ENCODE peak calls at places on chromosomes 2 and 18, in ten cellular contexts. R is B cell, T is astrocyte of the spinal cord, N is cardiac muscle cell, I is HFFc6, G is Calu3, J is GM12864, P is mesothelial cell of epicardium, B is neural crest cell, D is GM12865. U is an unnamed sample.

GRCh38 chr2:224569654-224570053 is 15.5 kb downstream of the CUL3 start:
- DNase-seq in D (no peak), T (no peak), I (no peak), J (no peak), B (no peak), R (no peak), G (no peak), N (no peak), P (no peak), U (no peak)

GRCh38 chr18:47987456-47987735 is 56.9 kb upstream of the SMAD2 start:
- DNase-seq in R (no peak), P (no peak), G (no peak), T (no peak), J (no peak), I (no peak), B (no peak), D (no peak), N (no peak), U (no peak)

GRCh38 chr2:136327162-136327852 is 209.4 kb upstream of the CXCR4 start:
- DNase-seq in D (peak), T (peak), I (no peak), N (no peak), J (peak), R (peak), G (no peak), P (no peak), B (no peak), U (peak)

GRCh38 chr2:28594369-28595108 is 98.7 kb downstream of the PLB1 start:
- DNase-seq in T (peak), P (peak), D (peak), B (peak), J (peak), N (peak), R (peak), G (peak), I (peak), U (peak)

GRCh38 chr2:130369589-130370341 is 13.9 kb downstream of the PTPN18 start:
- DNase-seq in T (no peak), B (no peak), I (no peak), J (no peak), N (peak), D (no peak), G (no peak), P (no peak), R (no peak), U (no peak)

GRCh38 chr2:215751200-215751910 is 262.0 kb downstream of the MREG start:
- DNase-seq in P (no peak), D (no peak), B (no peak), G (no peak), R (no peak), N (no peak), I (peak), T (peak), J (no peak), U (no peak)

GRCh38 chr2:240832205-240832727 is 12.2 kb upstream of the KIF1A start:
- DNase-seq in J (peak), B (peak), P (peak), G (peak), N (peak), I (peak), R (peak), T (peak), D (peak), U (peak)

GRCh38 chr2:236662231-236663160 is 92.9 kb downstream of the ACKR3 start:
- DNase-seq in T (peak), N (no peak), D (no peak), G (no peak), B (no peak), I (no peak), P (no peak), R (no peak), J (no peak), U (no peak)

GRCh38 chr18:31209041-31209440 is 46.4 kb upstream of the DSC1 start:
- DNase-seq in G (no peak), D (no peak), N (no peak), R (no peak), T (no peak), B (no peak), J (no peak), P (no peak), I (no peak), U (no peak)

GRCh38 chr18:50797147-50797546 is 22.7 kb downstream of the MRO start:
- DNase-seq in D (no peak), T (no peak), P (no peak), I (no peak), B (no peak), G (peak), R (no peak), N (no peak), J (no peak), U (no peak)

GRCh38 chr2:119419065-119419464 is 12.6 kb upstream of the TMEM37 start:
- DNase-seq in T (no peak), P (no peak), J (no peak), D (no peak), I (peak), B (no peak), R (no peak), G (no peak), N (no peak), U (no peak)

GRCh38 chr2:166278856-166279255 is 96.9 kb downstream of the SCN9A start:
- DNase-seq in P (no peak), R (no peak), I (no peak), B (no peak), D (no peak), T (no peak), G (no peak), J (no peak), N (no peak), U (no peak)

DNA sequence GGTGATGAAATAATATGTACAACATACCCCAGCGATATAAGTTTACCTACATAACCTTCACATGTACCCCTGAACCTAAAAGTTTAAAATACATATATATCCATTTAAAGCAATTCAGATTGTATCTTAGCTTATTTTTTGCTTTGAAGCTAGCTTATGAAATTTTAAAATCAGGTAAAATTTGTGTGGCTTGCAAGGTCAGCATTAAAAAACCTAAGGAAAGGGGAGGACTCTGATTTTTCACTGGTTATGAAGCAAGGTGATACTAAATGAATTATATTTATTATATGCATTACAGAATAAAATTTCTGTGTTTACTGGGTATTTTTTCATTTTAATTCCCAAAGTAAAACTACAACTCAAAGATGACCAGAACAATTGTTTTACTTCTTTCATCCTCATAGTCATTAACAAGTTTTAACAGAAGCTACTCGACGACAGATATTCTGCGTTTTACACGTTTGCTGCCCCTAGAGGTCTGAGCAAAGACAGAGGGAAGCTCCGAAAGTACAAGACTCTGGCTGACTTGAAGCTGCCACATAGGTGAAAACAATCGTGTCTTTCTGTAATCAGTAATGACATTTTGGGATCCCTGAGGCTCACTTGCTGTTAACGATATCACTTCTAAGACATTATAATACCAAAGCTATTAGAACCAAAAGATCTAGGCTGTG is 17.1 kb downstream of the PKP4 start:
- DNase-seq in J (no peak), D (no peak), I (no peak), T (no peak), N (no peak), B (no peak), G (no peak), P (no peak), R (no peak), U (no peak)
- TF ChIP-seq CTCF in J (no peak), D (no peak), I (no peak), T (no peak), N (no peak), B (peak), G (no peak), P (no peak), R (no peak), U (no peak)

DNA sequence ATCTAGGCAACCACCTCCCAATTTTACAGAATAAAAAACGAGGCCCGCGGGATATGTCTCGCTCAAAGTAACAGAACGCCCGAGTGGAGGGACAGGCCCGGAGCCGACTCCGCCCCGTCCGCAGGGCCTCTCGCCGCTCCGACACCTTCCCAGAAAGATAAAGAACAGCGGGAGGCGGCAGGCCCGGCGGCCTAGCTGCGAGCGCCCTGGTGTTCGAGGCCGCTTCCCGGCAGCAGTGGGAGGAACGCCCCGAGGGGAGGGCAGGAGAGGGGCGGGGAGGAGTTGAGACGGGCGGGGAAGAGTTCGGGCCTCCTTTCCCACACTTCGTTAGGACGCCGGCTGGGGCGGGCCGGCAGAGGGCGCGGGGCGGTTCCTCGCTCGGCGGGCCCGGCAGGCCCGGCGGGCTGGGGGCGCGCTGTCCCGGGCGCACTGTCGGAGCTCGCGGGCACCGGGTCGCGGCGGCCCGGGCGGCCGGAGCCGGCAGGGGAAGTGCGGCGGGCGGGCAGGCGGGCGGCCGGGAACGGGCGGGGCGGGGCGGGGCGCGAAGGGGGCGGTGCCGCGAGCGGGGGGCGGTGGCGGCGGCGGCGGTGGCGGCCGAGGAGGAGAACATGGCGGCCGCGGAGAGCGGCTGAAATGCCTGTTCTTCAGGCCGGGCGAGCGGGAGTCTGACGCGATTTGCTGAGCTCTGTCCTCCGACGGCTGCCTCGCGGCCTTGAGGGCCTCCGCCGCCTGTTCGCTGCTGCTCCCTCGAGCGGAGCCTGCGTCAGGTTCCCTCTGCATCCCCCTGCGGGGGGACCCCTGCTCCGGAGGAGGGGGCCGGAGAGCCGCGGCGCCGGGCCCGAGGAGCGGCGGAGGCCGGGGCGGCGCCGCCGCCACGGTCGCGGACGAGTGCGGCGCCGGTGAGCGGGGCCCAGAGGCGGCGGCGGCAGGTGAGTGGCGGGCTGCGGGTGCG is at the start of gene NCOA1:
- DNase-seq in T (peak), R (peak), I (peak), N (peak), J (peak), D (peak), P (peak), G (peak), B (peak), U (peak)
- TF ChIP-seq CTCF in T (no peak), R (no peak), I (no peak), N (no peak), J (no peak), D (peak), P (no peak), G (no peak), B (peak), U (peak)

GRCh38 chr2:171957061-171957460 is 34.8 kb downstream of the HAT1 start:
- DNase-seq in B (no peak), P (no peak), J (no peak), N (peak), I (peak), D (no peak), R (no peak), T (no peak), G (no peak), U (no peak)
- TF ChIP-seq CTCF in B (peak), P (no peak), J (no peak), N (peak), I (peak), D (no peak), R (no peak), T (no peak), G (no peak), U (peak)

GRCh38 chr2:219573166-219573565 is 1.1 kb downstream of the INHA start:
- DNase-seq in R (no peak), D (no peak), T (no peak), G (no peak), I (no peak), B (no peak), J (no peak), P (no peak), N (no peak), U (no peak)

GRCh38 chr2:219570194-219570923 is 980 bp downstream of the OBSL1 start:
- DNase-seq in R (no peak), G (peak), D (no peak), I (no peak), J (no peak), P (peak), T (peak), B (no peak), N (peak), U (no peak)

GRCh38 chr2:219570924-219571310 is 422 bp downstream of the OBSL1 start:
- DNase-seq in P (no peak), D (no peak), B (no peak), N (peak), T (peak), J (no peak), I (no peak), R (no peak), G (peak), U (no peak)

GRCh38 chr2:219572237-219573001 is at the start of gene INHA:
- DNase-seq in I (no peak), P (no peak), D (no peak), T (no peak), B (no peak), J (no peak), R (no peak), G (no peak), N (no peak), U (no peak)

DNA sequence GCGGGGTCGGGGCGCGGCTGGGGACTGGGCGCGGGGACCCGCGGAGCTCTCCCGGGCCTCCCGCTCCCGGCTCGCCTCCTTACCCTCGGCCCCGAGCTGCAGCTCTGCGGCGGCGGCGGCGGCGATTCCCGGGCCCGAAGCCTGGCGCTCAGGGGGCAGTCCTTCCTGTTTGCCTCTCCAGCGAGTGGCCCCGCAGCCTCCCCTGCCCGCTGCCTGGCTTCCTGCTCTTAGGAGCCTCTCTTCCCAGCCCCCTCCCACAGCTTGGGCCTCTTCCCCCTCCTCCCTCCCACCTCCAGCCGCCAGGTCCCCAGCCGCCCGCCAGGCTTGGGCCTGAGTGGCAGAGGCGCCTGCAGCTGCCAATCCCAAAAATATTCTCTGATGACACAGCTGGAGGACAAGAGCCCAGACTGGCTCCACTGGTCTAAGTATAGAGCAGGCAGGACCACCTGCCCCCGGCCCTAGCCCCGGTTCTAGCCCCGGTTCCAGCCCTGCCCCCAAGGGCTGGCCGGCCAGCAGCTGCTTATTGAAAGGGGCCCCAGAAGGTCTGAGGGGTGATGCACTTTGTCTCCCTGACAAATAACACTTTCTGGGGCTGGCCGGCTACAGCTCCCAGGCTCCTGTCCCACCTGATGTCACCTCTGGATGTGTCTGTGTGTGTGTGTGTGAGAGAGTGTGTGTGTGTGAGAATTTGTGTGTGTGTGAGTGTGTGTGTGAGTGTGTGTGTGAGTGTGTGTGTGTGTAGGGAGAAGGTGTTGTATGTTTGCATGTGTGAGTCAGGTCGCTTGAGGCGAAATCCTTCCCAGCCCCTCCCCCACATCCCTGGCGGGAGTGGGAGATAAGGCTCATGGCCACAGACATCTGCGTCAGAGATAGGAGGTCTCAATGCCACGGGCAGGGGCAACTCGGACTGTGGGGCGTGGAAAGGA is at the start of gene OBSL1:
- DNase-seq in J (no peak), B (peak), N (peak), G (peak), I (peak), D (no peak), T (peak), P (peak), R (no peak), U (no peak)
- TF ChIP-seq CTCF in J (no peak), B (no peak), N (no peak), G (no peak), I (no peak), D (no peak), T (no peak), P (no peak), R (no peak), U (no peak)

DNA sequence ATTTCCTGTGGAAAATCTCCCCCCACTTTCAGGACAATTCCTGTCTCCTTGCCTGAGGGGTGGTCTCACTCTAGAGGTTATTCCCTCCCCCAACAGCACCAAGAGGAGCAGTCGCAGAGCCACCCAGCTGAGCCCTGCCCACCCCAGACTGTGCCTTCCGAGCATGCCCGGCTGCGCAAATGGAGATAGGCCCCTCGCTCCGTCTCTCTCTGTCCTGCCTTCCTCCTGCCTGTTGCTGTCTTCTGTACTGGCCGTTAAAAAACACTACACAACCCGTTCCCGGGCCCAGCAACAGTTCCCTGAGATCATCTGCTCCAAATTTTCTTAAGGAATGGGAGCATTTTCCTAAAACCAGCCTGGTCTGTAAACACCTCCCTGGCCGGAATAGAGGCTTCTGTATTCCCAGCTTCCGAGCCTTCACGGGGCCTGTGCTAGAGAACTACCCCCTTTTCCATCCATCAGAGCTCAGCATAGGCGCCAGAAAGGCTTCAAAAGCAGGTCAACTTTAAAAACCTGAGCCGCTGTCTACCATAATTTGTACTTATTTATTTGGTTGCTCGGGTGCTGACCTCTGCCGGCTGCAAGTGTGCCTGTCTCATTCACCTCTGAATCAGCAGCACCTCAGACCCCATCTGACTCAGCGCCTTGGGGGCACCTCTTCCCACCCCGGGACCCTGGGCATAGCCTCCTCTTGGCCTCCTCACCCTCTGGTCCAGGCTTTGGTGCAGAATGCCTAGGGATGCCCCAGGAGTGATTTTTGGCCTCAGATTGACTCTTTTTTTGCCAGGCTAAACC is 159.4 kb downstream of the PXDN start:
- DNase-seq in T (no peak), G (no peak), N (no peak), P (no peak), R (no peak), D (no peak), J (no peak), I (peak), B (no peak), U (no peak)
- TF ChIP-seq CTCF in T (peak), G (no peak), N (peak), P (no peak), R (no peak), D (no peak), J (no peak), I (peak), B (no peak), U (no peak)

DNA sequence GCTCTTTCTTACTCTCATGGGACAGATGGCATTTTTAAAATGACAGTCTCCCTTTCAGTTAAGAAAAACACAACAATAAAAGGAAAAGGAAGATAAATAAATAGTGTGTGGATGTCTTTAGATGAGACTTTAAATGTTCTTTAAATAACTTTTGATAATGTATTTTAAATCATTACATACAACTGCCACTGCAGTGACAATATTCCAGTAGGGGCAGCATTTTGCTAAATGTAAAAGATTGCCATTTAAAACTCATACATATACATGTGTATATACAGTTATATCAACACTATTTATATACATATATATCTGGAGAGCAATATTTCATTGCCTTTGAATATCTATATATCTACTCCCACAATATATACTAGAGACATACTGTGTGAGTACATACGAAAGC is 90.7 kb downstream of the INO80D start:
- DNase-seq in T (no peak), N (no peak), B (no peak), J (no peak), R (no peak), D (no peak), G (no peak), P (no peak), I (no peak), U (no peak)
- TF ChIP-seq CTCF in T (peak), N (no peak), B (peak), J (no peak), R (no peak), D (no peak), G (no peak), P (no peak), I (peak), U (no peak)

GRCh38 chr2:147879846-147880245 is 35.0 kb downstream of the ACVR2A start:
- DNase-seq in N (no peak), R (no peak), B (no peak), T (no peak), D (no peak), J (no peak), G (no peak), I (no peak), P (no peak), U (no peak)
- TF ChIP-seq CTCF in N (no peak), R (no peak), B (no peak), T (no peak), D (no peak), J (no peak), G (no peak), I (no peak), P (no peak), U (no peak)

GRCh38 chr18:70464343-70465114 is 175.7 kb downstream of the SOCS6 start:
- DNase-seq in J (no peak), G (peak), I (peak), N (peak), B (peak), R (no peak), T (peak), P (peak), D (peak), U (peak)
- TF ChIP-seq CTCF in J (no peak), G (no peak), I (peak), N (peak), B (peak), R (no peak), T (peak), P (no peak), D (no peak), U (peak)

DNA sequence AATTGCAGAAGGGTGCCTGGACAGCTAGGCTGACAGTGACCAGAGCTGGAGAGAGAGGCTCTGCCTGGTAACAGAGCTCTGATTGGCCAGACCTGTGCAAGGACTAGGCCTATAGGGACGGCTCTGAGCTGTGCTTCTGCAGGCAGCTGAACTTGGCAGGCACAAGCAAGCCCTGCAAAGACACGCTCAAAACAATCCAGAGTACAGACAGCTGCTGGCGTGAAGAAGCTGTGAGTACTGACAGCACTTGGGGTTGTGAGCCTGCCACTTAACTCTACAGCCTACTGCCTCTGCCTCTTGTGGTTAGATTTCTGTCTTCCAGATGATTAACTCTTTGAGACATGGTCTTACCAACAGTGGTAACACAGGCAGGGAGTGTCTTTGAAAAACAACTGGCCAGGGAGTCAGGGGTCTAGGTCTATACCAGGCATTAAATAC is 568.6 kb downstream of the TNS1 start:
- DNase-seq in D (peak), B (peak), G (peak), P (peak), I (peak), J (peak), T (peak), N (peak), R (no peak), U (peak)
- TF ChIP-seq CTCF in D (no peak), B (no peak), G (no peak), P (no peak), I (no peak), J (no peak), T (no peak), N (no peak), R (no peak), U (no peak)